ENCODE peak calls at places on chromosome 20, in eight cellular contexts. Q, U, W, L, D, I, A and V are unnamed samples.

GRCh38 chr20:25000268-25000801 is 7.8 kb upstream of the APMAP start:
- DNase-seq in Q (peak), U (no peak), W (no peak), L (no peak), D (peak), I (peak), A (peak), V (peak)

GRCh38 chr20:2051920-2052319 is 49.7 kb upstream of the STK35 start:
- DNase-seq in Q (no peak), U (no peak), W (no peak), L (no peak), D (no peak), I (no peak), A (peak), V (no peak)

GRCh38 chr20:32537657-32538525 is 47.2 kb downstream of the NOL4L start:
- DNase-seq in Q (no peak), U (peak), W (no peak), L (no peak), D (no peak), I (no peak), A (no peak), V (no peak)

GRCh38 chr20:45104786-45105185 is 3.9 kb upstream of the KCNS1 start:
- DNase-seq in Q (no peak), U (no peak), W (no peak), L (no peak), D (peak), I (peak), A (peak), V (peak)

GRCh38 chr20:64222273-64222672 is 33.3 kb upstream of the PCMTD2 start:
- DNase-seq in Q (no peak), U (no peak), W (no peak), L (no peak), D (peak), I (peak), A (peak), V (peak)

GRCh38 chr20:57148266-57148665 is 118.2 kb downstream of the BMP7 start:
- DNase-seq in Q (no peak), U (no peak), W (no peak), L (no peak), D (no peak), I (no peak), A (no peak), V (no peak)

GRCh38 chr20:9460518-9460917 is 53.9 kb upstream of the LAMP5 start:
- DNase-seq in Q (no peak), U (no peak), W (no peak), L (no peak), D (peak), I (peak), A (peak), V (peak)

GRCh38 chr20:44704551-44704971 is 10.6 kb upstream of the CCN5 start:
- DNase-seq in Q (no peak), U (no peak), W (no peak), L (no peak), D (peak), I (peak), A (peak), V (no peak)

GRCh38 chr20:58698741-58699141 is 6.1 kb downstream of the NPEPL1 start:
- DNase-seq in Q (no peak), U (no peak), W (no peak), L (no peak), D (no peak), I (no peak), A (no peak), V (no peak)

GRCh38 chr20:9071976-9072726 is 3.3 kb downstream of the PLCB4 start:
- DNase-seq in Q (no peak), U (no peak), W (no peak), L (no peak), D (peak), I (no peak), A (peak), V (peak)

GRCh38 chr20:51004781-51005180 is 18.1 kb downstream of the KCNG1 start:
- DNase-seq in Q (no peak), U (no peak), W (no peak), L (no peak), D (no peak), I (no peak), A (no peak), V (no peak)

GRCh38 chr20:9035129-9035528 is 33.8 kb upstream of the PLCB4 start:
- DNase-seq in Q (no peak), U (no peak), W (peak), L (no peak), D (peak), I (peak), A (peak), V (peak)

GRCh38 chr20:44858959-44859358 is 26.5 kb upstream of the YWHAB start:
- DNase-seq in Q (no peak), U (no peak), W (no peak), L (peak), D (no peak), I (no peak), A (peak), V (no peak)

GRCh38 chr20:17495826-17496225 is 35.4 kb downstream of the BFSP1 start:
- DNase-seq in Q (no peak), U (peak), W (no peak), L (no peak), D (no peak), I (no peak), A (no peak), V (no peak)

GRCh38 chr20:22453244-22454080 is 130.9 kb downstream of the FOXA2 start:
- DNase-seq in Q (no peak), U (no peak), W (peak), L (no peak), D (peak), I (peak), A (peak), V (peak)

GRCh38 chr20:2140561-2140960 is 38.9 kb downstream of the STK35 start:
- DNase-seq in Q (no peak), U (no peak), W (no peak), L (no peak), D (peak), I (peak), A (no peak), V (peak)

GRCh38 chr20:43096471-43096870 is 93.2 kb downstream of the PTPRT start:
- DNase-seq in Q (peak), U (no peak), W (no peak), L (no peak), D (no peak), I (no peak), A (no peak), V (no peak)

GRCh38 chr20:3071610-3072529 is at the start of gene OXT:
- DNase-seq in Q (no peak), U (peak), W (no peak), L (no peak), D (peak), I (peak), A (no peak), V (no peak)

GRCh38 chr20:44019638-44020335 is 105.1 kb downstream of the TOX2 start:
- DNase-seq in Q (no peak), U (peak), W (no peak), L (no peak), D (no peak), I (peak), A (peak), V (peak)

GRCh38 chr20:1323830-1324597 is 4.9 kb downstream of the SDCBP2 start:
- DNase-seq in Q (no peak), U (no peak), W (no peak), L (no peak), D (no peak), I (no peak), A (no peak), V (no peak)

GRCh38 chr20:460707-461106 is 1.6 kb downstream of the TBC1D20 start:
- DNase-seq in Q (no peak), U (no peak), W (no peak), L (no peak), D (peak), I (peak), A (peak), V (no peak)

GRCh38 chr20:47847882-47848485 is 62.7 kb upstream of the SULF2 start:
- DNase-seq in Q (no peak), U (no peak), W (no peak), L (no peak), D (no peak), I (no peak), A (no peak), V (no peak)

GRCh38 chr20:51563141-51563596 is 20.6 kb upstream of the NFATC2 start:
- DNase-seq in Q (peak), U (no peak), W (no peak), L (no peak), D (peak), I (peak), A (no peak), V (no peak)

GRCh38 chr20:19619904-19620430 is 138.1 kb upstream of the RIN2 start:
- DNase-seq in Q (no peak), U (no peak), W (no peak), L (no peak), D (no peak), I (no peak), A (no peak), V (no peak)

GRCh38 chr20:11056414-11056813 is 382.6 kb upstream of the JAG1 start:
- DNase-seq in Q (no peak), U (no peak), W (no peak), L (no peak), D (no peak), I (no peak), A (no peak), V (peak)

GRCh38 chr20:11101243-11101642 is 427.4 kb upstream of the JAG1 start:
- DNase-seq in Q (no peak), U (no peak), W (no peak), L (no peak), D (peak), I (peak), A (no peak), V (no peak)

GRCh38 chr20:38304845-38305447 is 990 bp downstream of the BPI start:
- DNase-seq in Q (peak), U (peak), W (peak), L (no peak), D (peak), I (peak), A (peak), V (peak)

GRCh38 chr20:53984781-53985518 is 85.4 kb downstream of the BCAS1 start:
- DNase-seq in Q (no peak), U (no peak), W (no peak), L (peak), D (no peak), I (peak), A (peak), V (no peak)

GRCh38 chr20:7770578-7770977 is 169.7 kb downstream of the HAO1 start:
- DNase-seq in Q (no peak), U (peak), W (no peak), L (no peak), D (no peak), I (no peak), A (no peak), V (no peak)

GRCh38 chr20:53495357-53495756 is 98.3 kb downstream of the ZNF217 start:
- DNase-seq in Q (no peak), U (no peak), W (no peak), L (no peak), D (no peak), I (peak), A (no peak), V (no peak)

GRCh38 chr20:17452441-17452840 is 78.7 kb downstream of the BFSP1 start:
- DNase-seq in Q (no peak), U (no peak), W (no peak), L (no peak), D (no peak), I (no peak), A (no peak), V (no peak)

GRCh38 chr20:2032168-2032567 is 38.3 kb upstream of the PDYN start:
- DNase-seq in Q (no peak), U (no peak), W (no peak), L (no peak), D (no peak), I (no peak), A (peak), V (no peak)

GRCh38 chr20:57594092-57594911 is 25.9 kb downstream of the ZBP1 start:
- DNase-seq in Q (no peak), U (peak), W (peak), L (no peak), D (peak), I (peak), A (peak), V (no peak)

GRCh38 chr20:58293453-58293852 is 16.1 kb upstream of the RAB22A start:
- DNase-seq in Q (no peak), U (no peak), W (peak), L (no peak), D (no peak), I (no peak), A (peak), V (no peak)

GRCh38 chr20:5729348-5729747 is 20.9 kb upstream of the SHLD1 start:
- DNase-seq in Q (no peak), U (no peak), W (no peak), L (no peak), D (peak), I (no peak), A (peak), V (no peak)

GRCh38 chr20:25676164-25676809 is 20.4 kb downstream of the ZNF337 start:
- DNase-seq in Q (no peak), U (no peak), W (no peak), L (peak), D (peak), I (peak), A (peak), V (no peak)

GRCh38 chr20:1509237-1509636 is 18.0 kb upstream of the SIRPB2 start:
- DNase-seq in Q (peak), U (no peak), W (peak), L (no peak), D (no peak), I (peak), A (peak), V (peak)